ENCODE peak calls at places on chromosomes 11 and 22, in five cellular contexts. One of them, this sample, is unnamed.
A peak's percentile ranks its signal among the peaks of the same experiment; 100 is the strongest.

GRCh38 chr11:61281581-61282250 is 13.4 kb downstream of the VWCE start:
- DNase-seq in PC-9: peak; percentile 66
- DNase-seq in occipital lobe: no peak
- DNase-seq in amygdala: no peak
- DNase-seq in PC-3: no peak
- DNase-seq in this sample: no peak

GRCh38 chr11:8095831-8096522 is 15.0 kb downstream of the TUB start:
- DNase-seq in amygdala: no peak
- DNase-seq in PC-3: no peak
- DNase-seq in PC-9: no peak
- DNase-seq in occipital lobe: no peak
- DNase-seq in this sample: no peak

GRCh38 chr22:26740253-26740652 is 82.9 kb downstream of the MIAT start:
- DNase-seq in occipital lobe: no peak
- DNase-seq in PC-3: no peak
- DNase-seq in amygdala: no peak
- DNase-seq in PC-9: no peak
- DNase-seq in this sample: no peak

GRCh38 chr11:129695543-129696308 is 119.9 kb upstream of the TMEM45B start:
- DNase-seq in PC-9: peak; percentile 57
- DNase-seq in amygdala: no peak
- DNase-seq in occipital lobe: no peak
- DNase-seq in PC-3: peak; percentile 71
- DNase-seq in this sample: no peak

GRCh38 chr11:113016905-113017304 is 55.7 kb downstream of the NCAM1 start:
- DNase-seq in PC-3: no peak
- DNase-seq in occipital lobe: no peak
- DNase-seq in amygdala: no peak
- DNase-seq in PC-9: no peak
- DNase-seq in this sample: no peak

GRCh38 chr11:47553417-47553746 is 450 bp upstream of the CELF1 start:
- DNase-seq in PC-3: no peak
- DNase-seq in occipital lobe: no peak
- DNase-seq in PC-9: no peak
- DNase-seq in amygdala: no peak
- DNase-seq in this sample: no peak

GRCh38 chr11:93198221-93198650 is 445 bp upstream of the SLC36A4 start:
- DNase-seq in PC-9: no peak
- DNase-seq in PC-3: peak; percentile 55
- DNase-seq in amygdala: no peak
- DNase-seq in occipital lobe: no peak
- DNase-seq in this sample: no peak

GRCh38 chr11:26522912-26523610 is 49.0 kb downstream of the MUC15 start:
- DNase-seq in PC-3: peak; percentile 45
- DNase-seq in occipital lobe: no peak
- DNase-seq in amygdala: no peak
- DNase-seq in PC-9: no peak
- DNase-seq in this sample: peak; percentile 3

GRCh38 chr11:94897330-94897768 is 76.0 kb downstream of the CWC15 start:
- DNase-seq in occipital lobe: peak; percentile 20
- DNase-seq in amygdala: no peak
- DNase-seq in PC-9: peak; percentile 39
- DNase-seq in PC-3: peak; percentile 78
- DNase-seq in this sample: no peak

GRCh38 chr22:20647586-20648305 is 126.2 kb upstream of the SERPIND1 start:
- DNase-seq in PC-3: no peak
- DNase-seq in PC-9: no peak
- DNase-seq in occipital lobe: no peak
- DNase-seq in amygdala: no peak
- DNase-seq in this sample: no peak

GRCh38 chr11:68459886-68460740 is 439 bp upstream of the PPP6R3 start:
- DNase-seq in amygdala: peak; percentile 89
- DNase-seq in PC-3: peak; percentile 98
- DNase-seq in occipital lobe: peak; percentile 97
- DNase-seq in PC-9: peak; percentile 97
- DNase-seq in this sample: peak; percentile 91